ENCODE peak calls at places on chromosomes 13 and 19, in five cellular contexts. E is astrocyte, G is aorta, C is pancreas, J is spleen. N is an unnamed sample. For H3K36me3 and H3K4me1, the result is how much of the 10 kb centered on the place peaks cover.

GRCh38 chr13:48251616-48252081 is 18.6 kb downstream of the ITM2B start:
- DNase-seq in E (no peak), J (no peak), G (no peak), C (no peak), N (no peak)

GRCh38 chr13:27038323-27038722 is 133.3 kb downstream of the USP12 start:
- DNase-seq in J (no peak), G (no peak), C (no peak), E (peak), N (no peak)

GRCh38 chr13:30843548-30843947 is 62.5 kb upstream of the MEDAG start:
- DNase-seq in E (no peak), C (no peak), J (no peak), G (no peak), N (no peak)

GRCh38 chr13:28321751-28322150 is 173.2 kb downstream of the FLT1 start:
- DNase-seq in G (no peak), J (no peak), E (no peak), C (no peak), N (no peak)

GRCh38 chr13:63614874-63615612 is 2199.4 kb upstream of the PCDH20 start:
- DNase-seq in J (no peak), C (no peak), G (no peak), E (no peak), N (no peak)

GRCh38 chr13:45219938-45220375 is 19.1 kb upstream of the KCTD4 start:
- DNase-seq in G (no peak), C (no peak), J (no peak), E (peak), N (no peak)

GRCh38 chr19:38142176-38143035 is 81.6 kb downstream of the DPF1 start:
- DNase-seq in E (peak), G (no peak), C (no peak), J (no peak), N (peak)

GRCh38 chr13:49838989-49839388 is 46.5 kb upstream of the KPNA3 start:
- DNase-seq in J (no peak), C (no peak), G (no peak), E (no peak), N (no peak)

GRCh38 chr19:12194827-12195500 is 32.1 kb downstream of the ZNF136 start:
- DNase-seq in G (peak), E (peak), C (peak), J (peak), N (peak)

GRCh38 chr19:575527-576506 is 3.4 kb downstream of the BSG start:
- DNase-seq in C (no peak), E (peak), J (no peak), G (no peak), N (peak)

GRCh38 chr13:103140001-103140671 is 73.9 kb upstream of the SLC10A2 start:
- DNase-seq in J (no peak), C (no peak), E (no peak), G (no peak), N (peak)

GRCh38 chr13:80339578-80339840 is 1.4 kb downstream of the SPRY2 start:
- DNase-seq in J (no peak), E (peak), G (no peak), C (no peak), N (no peak)

GRCh38 chr19:13181747-13182388 is 31.7 kb downstream of the IER2 start:
- DNase-seq in C (peak), G (peak), J (peak), E (peak), N (peak)

GRCh38 chr13:30870049-30870884 is 35.8 kb upstream of the MEDAG start:
- DNase-seq in C (no peak), G (peak), E (peak), J (no peak), N (peak)

GRCh38 chr19:13526552-13526951 is 20.3 kb upstream of the CACNA1A start:
- DNase-seq in G (no peak), E (no peak), J (no peak), C (no peak), N (peak)

GRCh38 chr13:58151452-58151851 is 519.9 kb downstream of the PCDH17 start:
- DNase-seq in E (no peak), J (no peak), G (no peak), C (no peak), N (no peak)

GRCh38 chr13:108755084-108755483 is 125.7 kb downstream of the MYO16 start:
- DNase-seq in C (no peak), G (no peak), E (no peak), J (no peak), N (no peak)

GRCh38 chr13:79995334-79995733 is 345.6 kb downstream of the SPRY2 start:
- DNase-seq in G (no peak), E (peak), C (no peak), J (no peak), N (no peak)

GRCh38 chr19:51131780-51132680 is 7.3 kb downstream of the SIGLEC9 start:
- DNase-seq in C (no peak), E (no peak), J (peak), G (peak), N (no peak)

GRCh38 chr13:52348081-52348480 is 57.9 kb downstream of the THSD1 start:
- DNase-seq in C (no peak), G (no peak), E (peak), J (no peak), N (no peak)

GRCh38 chr19:1407662-1408299 is 395 bp downstream of the DAZAP1 start:
- DNase-seq in C (peak), J (peak), E (no peak), G (peak), N (no peak)

GRCh38 chr19:51573331-51573730 is 2.2 kb downstream of the ZNF175 start:
- DNase-seq in C (no peak), G (no peak), J (no peak), E (no peak), N (no peak)

GRCh38 chr13:84645196-84646071 is 763.2 kb upstream of the SLITRK1 start:
- DNase-seq in C (no peak), E (peak), J (no peak), G (no peak), N (no peak)

GRCh38 chr19:2278504-2279158 is 3.3 kb downstream of the PEAK3 start:
- DNase-seq in J (no peak), G (no peak), E (no peak), C (no peak), N (no peak)

GRCh38 chr19:52200044-52200443 is 10.2 kb downstream of the PPP2R1A start:
- DNase-seq in E (peak), C (no peak), G (peak), J (no peak), N (no peak)

GRCh38 chr19:14840206-14840605 is 5.2 kb upstream of the OR7A5 start:
- DNase-seq in J (no peak), E (no peak), G (no peak), C (no peak), N (no peak)

GRCh38 chr13:107079423-107080099 is 511.6 kb upstream of the ARGLU1 start:
- DNase-seq in E (no peak), C (no peak), J (no peak), G (no peak), N (no peak)

GRCh38 chr13:31797154-31797775 is 57.9 kb downstream of the RXFP2 start:
- DNase-seq in J (no peak), G (no peak), E (peak), C (no peak), N (no peak)

DNA sequence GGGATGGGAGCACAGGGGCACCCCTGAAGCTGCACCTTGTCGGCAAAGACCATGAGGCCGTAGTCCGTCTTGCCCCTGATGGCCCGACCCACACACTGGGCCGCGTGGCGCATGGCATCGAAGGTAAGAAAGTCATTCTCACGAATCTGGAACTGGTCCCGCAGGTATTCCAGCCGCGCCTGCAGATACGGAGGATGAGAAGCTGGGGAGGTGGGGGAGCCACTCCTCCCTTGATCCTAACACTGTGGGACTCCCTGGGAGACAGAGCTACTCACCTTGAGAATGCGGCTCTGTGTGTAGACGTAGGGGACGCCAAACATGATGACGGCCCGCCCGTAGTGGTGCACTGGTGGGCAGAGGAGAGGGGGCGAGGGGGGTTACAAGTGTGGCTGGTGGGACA is 11.9 kb downstream of the KLC3 start:
- DNase-seq in C (no peak), J (no peak), G (no peak), E (no peak), N (no peak)
- H3K36me3 ChIP-seq in C (under half), J (half or more), G (under half), E (under half), N (under half)

DNA sequence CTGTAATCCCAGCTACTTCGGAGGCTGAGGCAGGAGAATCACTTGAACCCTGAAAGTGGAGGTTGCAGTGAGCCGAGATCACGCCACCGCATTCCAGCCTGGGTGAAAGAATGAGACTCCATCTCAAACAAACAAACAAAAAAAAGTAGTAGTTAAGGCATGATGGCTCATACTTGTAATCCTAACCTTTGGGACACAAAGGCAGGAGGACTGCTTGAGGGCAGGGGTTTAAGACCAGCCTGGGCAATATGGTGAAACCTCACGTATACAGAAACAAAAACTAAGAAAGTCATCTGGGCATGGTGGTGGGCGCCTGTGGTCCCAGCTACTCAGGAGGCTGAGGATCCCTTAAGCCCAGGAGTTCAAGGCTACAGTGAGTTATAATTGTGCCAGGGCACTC is 1.8 kb downstream of the DNMT1 start:
- DNase-seq in J (no peak), C (no peak), G (no peak), E (no peak), N (no peak)
- H3K4me3 ChIP-seq in J (no peak), C (no peak), G (no peak), E (peak), N (peak)

GRCh38 chr13:99380402-99380801 is 73.2 kb upstream of the GPR183 start:
- DNase-seq in G (no peak), C (no peak), J (peak), E (no peak), N (no peak)
- H3K4me1 ChIP-seq in G (under half), C (under half), J (half or more), E (under half), N (under half)

GRCh38 chr19:34341935-34342680 is 22.9 kb upstream of the GPI start:
- DNase-seq in J (no peak), C (no peak), E (no peak), G (no peak), N (no peak)

GRCh38 chr19:34347561-34348165 is 17.3 kb upstream of the GPI start:
- DNase-seq in J (no peak), E (no peak), G (no peak), C (no peak), N (no peak)

GRCh38 chr19:34348899-34349487 is 16.0 kb upstream of the GPI start:
- DNase-seq in G (no peak), E (no peak), C (no peak), J (no peak), N (no peak)

GRCh38 chr19:34343751-34344150 is 21.2 kb upstream of the GPI start:
- DNase-seq in J (no peak), E (no peak), C (no peak), G (no peak), N (no peak)

DNA sequence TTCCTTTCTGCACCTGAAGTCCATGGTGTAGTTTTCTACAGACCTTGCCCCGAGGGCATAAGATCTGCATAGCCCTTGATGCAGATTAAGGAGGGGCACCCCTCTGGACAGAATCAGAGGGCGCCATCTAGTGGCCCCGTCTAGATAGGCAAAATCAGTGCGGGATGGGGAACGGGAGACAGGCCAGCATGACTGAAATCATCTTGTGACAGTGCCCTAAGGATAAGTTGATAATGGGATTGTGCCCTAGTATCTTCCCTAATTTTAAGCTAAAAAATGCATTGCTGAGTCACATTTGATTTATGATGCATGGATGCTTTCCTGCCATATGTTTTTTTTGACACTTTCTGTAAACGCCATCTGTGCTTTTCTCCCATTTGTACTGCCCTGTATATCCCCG is 19.1 kb upstream of the GPI start:
- DNase-seq in E (no peak), C (peak), G (peak), J (peak), N (peak)
- H3K36me3 ChIP-seq in E (under half), C (under half), G (under half), J (half or more), N (under half)

GRCh38 chr19:21610341-21610740 is 104.9 kb downstream of the ZNF429 start:
- DNase-seq in E (no peak), J (no peak), G (no peak), C (no peak), N (no peak)

GRCh38 chr19:21604941-21605548 is 99.6 kb downstream of the ZNF429 start:
- DNase-seq in C (no peak), G (no peak), E (peak), J (no peak), N (no peak)

GRCh38 chr19:21604351-21604926 is 99.0 kb downstream of the ZNF429 start:
- DNase-seq in E (peak), C (no peak), G (no peak), J (no peak), N (no peak)

GRCh38 chr19:21608571-21608970 is 103.2 kb downstream of the ZNF429 start:
- DNase-seq in J (no peak), E (no peak), C (no peak), G (no peak), N (no peak)

GRCh38 chr19:21607453-21607852 is 102.1 kb downstream of the ZNF429 start:
- DNase-seq in E (no peak), C (no peak), J (no peak), G (no peak), N (no peak)
- H3K4me3 ChIP-seq in E (no peak), C (no peak), J (no peak), G (no peak), N (no peak)

DNA sequence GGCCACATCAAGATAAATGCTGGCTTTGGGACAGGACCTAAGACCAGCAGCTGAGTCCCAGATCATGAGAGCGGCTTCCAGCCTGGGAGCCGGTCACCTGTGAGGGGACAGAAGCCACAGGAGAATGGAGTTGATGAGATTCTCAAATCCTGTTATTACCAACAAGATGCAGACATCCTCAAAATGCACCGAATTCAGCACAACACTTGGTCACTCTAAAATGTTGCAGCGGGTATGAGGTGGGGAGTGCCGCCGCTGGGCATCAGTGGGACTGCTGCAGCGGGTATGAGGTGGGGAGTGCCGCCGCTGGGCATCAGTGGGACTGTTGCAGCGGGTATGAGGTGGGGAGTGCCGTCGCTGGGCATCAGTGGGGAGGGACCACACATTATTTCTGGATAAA is 21.2 kb downstream of the RANBP3 start:
- DNase-seq in G (peak), C (no peak), E (no peak), J (no peak), N (no peak)
- H3K4me1 ChIP-seq in G (under half), C (half or more), E (under half), J (half or more), N (half or more)

GRCh38 chr19:47271949-47272348 is 2.7 kb upstream of the INAFM1 start:
- DNase-seq in E (no peak), G (no peak), J (peak), C (no peak), N (no peak)
- H3K36me3 ChIP-seq in E (under half), G (under half), J (under half), C (under half), N (under half)

GRCh38 chr13:77741587-77741972 is 44.1 kb downstream of the SLAIN1 start:
- DNase-seq in J (no peak), G (no peak), E (no peak), C (no peak), N (no peak)
- H3K4me3 ChIP-seq in J (no peak), G (no peak), E (no peak), C (no peak), N (no peak)

DNA sequence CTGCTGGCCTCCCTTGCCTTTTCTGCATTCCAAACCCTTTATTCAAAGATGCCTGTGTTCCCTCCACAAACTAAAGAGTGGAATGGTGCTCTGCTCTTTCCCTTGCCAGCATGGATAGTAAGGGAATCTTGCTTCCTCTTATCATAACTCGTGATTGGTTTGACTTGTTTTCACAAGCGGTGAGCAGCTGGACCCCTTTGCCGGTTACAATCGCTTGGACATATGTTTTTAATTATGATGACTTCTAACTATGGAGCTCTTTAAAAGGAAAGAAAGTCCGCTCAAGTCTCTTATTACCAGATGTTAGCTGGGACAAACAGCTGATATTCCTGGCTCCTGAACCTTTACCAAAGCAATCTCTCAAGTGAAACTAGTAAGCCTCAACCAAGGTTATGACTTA is 1094.7 kb downstream of the UQCRFS1 start:
- DNase-seq in C (no peak), E (peak), G (no peak), J (no peak), N (no peak)
- H3K4me1 ChIP-seq in C (under half), E (under half), G (under half), J (under half), N (under half)

N was measured in BE2C.